ENCODE peak calls at places on chromosomes 16 and 17, in four cellular contexts. One of them, this sample, is unnamed.

GRCh38 chr17:61411114-61411943 is 11.7 kb downstream of the TBX2 start:
- DNase-seq in H1: no peak
- DNase-seq in H9: peak
- DNase-seq in IMR-90: peak
- DNase-seq in this sample: peak

GRCh38 chr17:15478845-15479244 is 11.4 kb upstream of the CDRT4 start:
- DNase-seq in H1: no peak
- DNase-seq in H9: no peak
- DNase-seq in IMR-90: no peak
- DNase-seq in this sample: no peak

GRCh38 chr17:57834146-57834741 is 15.6 kb downstream of the MRPS23 start:
- DNase-seq in IMR-90: no peak
- DNase-seq in H1: peak
- DNase-seq in H9: peak
- DNase-seq in this sample: no peak

GRCh38 chr17:61966201-61966600 is 38.4 kb upstream of the INTS2 start:
- DNase-seq in H9: no peak
- DNase-seq in H1: no peak
- DNase-seq in IMR-90: no peak
- DNase-seq in this sample: no peak

GRCh38 chr16:78689536-78689935 is 590.1 kb downstream of the WWOX start:
- DNase-seq in H9: no peak
- DNase-seq in H1: no peak
- DNase-seq in IMR-90: no peak
- DNase-seq in this sample: no peak

GRCh38 chr17:56779306-56779705 is 54.4 kb downstream of the C17orf67 start:
- DNase-seq in IMR-90: no peak
- DNase-seq in H9: no peak
- DNase-seq in H1: no peak
- DNase-seq in this sample: no peak

GRCh38 chr17:1783834-1784611 is 22.2 kb downstream of the SERPINF1 start:
- DNase-seq in IMR-90: peak
- DNase-seq in H9: no peak
- DNase-seq in H1: no peak
- DNase-seq in this sample: peak

GRCh38 chr16:72856797-72857196 is 191.1 kb downstream of the ZFHX3 start:
- DNase-seq in H1: no peak
- DNase-seq in IMR-90: no peak
- DNase-seq in H9: peak
- DNase-seq in this sample: no peak

GRCh38 chr17:43900858-43901754 is 6.2 kb downstream of the MPP2 start:
- DNase-seq in H1: no peak
- DNase-seq in H9: peak
- DNase-seq in IMR-90: no peak
- DNase-seq in this sample: no peak

GRCh38 chr16:28597692-28598261 is 927 bp upstream of the SULT1A2 start:
- DNase-seq in H1: peak
- DNase-seq in IMR-90: no peak
- DNase-seq in H9: peak
- DNase-seq in this sample: no peak

GRCh38 chr16:88854306-88855111 is 2.2 kb downstream of the GALNS start:
- DNase-seq in H1: no peak
- DNase-seq in H9: no peak
- DNase-seq in IMR-90: no peak
- DNase-seq in this sample: no peak

GRCh38 chr17:73043686-73044581 is 48.6 kb downstream of the SLC39A11 start:
- DNase-seq in H1: no peak
- DNase-seq in H9: no peak
- DNase-seq in IMR-90: peak
- DNase-seq in this sample: no peak

GRCh38 chr17:59914274-59914854 is 21.4 kb downstream of the RPS6KB1 start:
- DNase-seq in H1: no peak
- DNase-seq in IMR-90: peak
- DNase-seq in H9: no peak
- DNase-seq in this sample: peak

GRCh38 chr16:24497405-24497804 is 42.0 kb upstream of the RBBP6 start:
- DNase-seq in H1: no peak
- DNase-seq in IMR-90: peak
- DNase-seq in H9: peak
- DNase-seq in this sample: no peak

GRCh38 chr17:303161-303560 is 49.4 kb downstream of the RPH3AL start:
- DNase-seq in IMR-90: no peak
- DNase-seq in H1: no peak
- DNase-seq in H9: no peak
- DNase-seq in this sample: no peak

GRCh38 chr16:88638323-88639230 is at the start of gene IL17C:
- DNase-seq in H9: peak
- DNase-seq in IMR-90: no peak
- DNase-seq in H1: no peak
- DNase-seq in this sample: no peak

GRCh38 chr17:45201457-45201856 is 20.2 kb upstream of the FMNL1 start:
- DNase-seq in H9: no peak
- DNase-seq in IMR-90: no peak
- DNase-seq in H1: no peak
- DNase-seq in this sample: no peak

GRCh38 chr17:1746975-1747543 is 4.4 kb downstream of the SERPINF2 start:
- DNase-seq in H9: peak
- DNase-seq in IMR-90: no peak
- DNase-seq in H1: no peak
- DNase-seq in this sample: no peak

GRCh38 chr16:54409982-54410381 is 123.4 kb upstream of the IRX3 start:
- DNase-seq in H9: no peak
- DNase-seq in H1: no peak
- DNase-seq in IMR-90: no peak
- DNase-seq in this sample: no peak

GRCh38 chr16:78478267-78478821 is 378.9 kb downstream of the WWOX start:
- DNase-seq in H9: peak
- DNase-seq in H1: peak
- DNase-seq in IMR-90: no peak
- DNase-seq in this sample: peak

GRCh38 chr17:6608321-6608720 is 32.2 kb downstream of the KIAA0753 start:
- DNase-seq in H1: no peak
- DNase-seq in IMR-90: peak
- DNase-seq in H9: no peak
- DNase-seq in this sample: no peak

GRCh38 chr16:35908942-35909341 is 2449.5 kb downstream of the TP53TG3F start:
- DNase-seq in IMR-90: no peak
- DNase-seq in H9: no peak
- DNase-seq in H1: no peak
- DNase-seq in this sample: no peak

GRCh38 chr17:66235377-66235994 is 6.3 kb upstream of the APOH start:
- DNase-seq in H1: no peak
- DNase-seq in IMR-90: no peak
- DNase-seq in H9: no peak
- DNase-seq in this sample: no peak

DNA sequence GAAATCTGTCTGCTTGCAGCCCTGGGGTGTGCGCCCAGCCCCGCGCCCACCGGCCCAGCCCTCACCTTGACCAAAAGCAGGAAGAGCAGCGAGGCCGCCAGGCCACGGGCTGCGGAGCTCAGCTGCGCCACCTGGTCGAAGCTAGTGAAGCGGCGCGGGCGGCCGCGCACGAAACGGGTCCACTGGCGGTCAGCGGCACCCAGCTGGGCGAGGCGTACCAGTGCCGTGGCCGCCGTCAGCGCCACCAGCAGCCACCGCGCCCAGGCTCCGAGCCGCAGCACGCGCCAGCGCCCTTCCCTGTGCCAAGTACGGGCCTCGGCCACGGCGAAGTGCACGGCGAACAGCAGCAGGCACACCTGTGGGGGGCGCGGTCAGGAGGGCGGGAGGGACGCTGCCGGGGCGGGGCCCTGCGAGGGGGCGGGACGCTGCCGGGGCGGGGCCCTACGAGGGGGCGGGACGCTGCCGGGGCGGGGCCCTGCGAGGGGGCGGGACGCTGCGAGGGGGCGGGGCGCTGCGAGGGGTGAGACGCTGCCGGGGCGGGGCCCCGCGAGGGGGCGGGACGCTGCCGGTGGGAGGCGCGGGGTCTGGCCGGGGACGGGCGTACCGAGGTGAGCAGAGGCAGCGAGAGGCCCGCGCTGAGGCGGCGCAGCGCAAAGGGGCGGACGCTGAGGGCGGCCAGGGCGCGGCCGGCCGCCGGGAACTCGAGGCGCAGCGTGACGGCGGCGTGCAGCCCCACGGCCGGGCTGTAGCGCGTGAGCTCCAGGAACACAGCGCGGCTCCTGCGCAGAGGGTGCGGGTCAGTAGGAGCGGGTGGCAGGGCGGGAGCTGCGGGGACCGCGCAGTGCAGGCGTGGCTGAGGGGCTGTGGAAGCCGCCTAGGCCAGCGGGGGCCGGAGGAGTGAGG is 43.3 kb downstream of the TSC2 start:
- DNase-seq in H1: peak
- DNase-seq in IMR-90: no peak
- DNase-seq in H9: peak
- DNase-seq in this sample: peak
- H3K4ac ChIP-seq in H1: no peak
- H3K4ac ChIP-seq in IMR-90: no peak
- H3K4ac ChIP-seq in H9: no peak
- H3K4ac ChIP-seq in this sample: peak

DNA sequence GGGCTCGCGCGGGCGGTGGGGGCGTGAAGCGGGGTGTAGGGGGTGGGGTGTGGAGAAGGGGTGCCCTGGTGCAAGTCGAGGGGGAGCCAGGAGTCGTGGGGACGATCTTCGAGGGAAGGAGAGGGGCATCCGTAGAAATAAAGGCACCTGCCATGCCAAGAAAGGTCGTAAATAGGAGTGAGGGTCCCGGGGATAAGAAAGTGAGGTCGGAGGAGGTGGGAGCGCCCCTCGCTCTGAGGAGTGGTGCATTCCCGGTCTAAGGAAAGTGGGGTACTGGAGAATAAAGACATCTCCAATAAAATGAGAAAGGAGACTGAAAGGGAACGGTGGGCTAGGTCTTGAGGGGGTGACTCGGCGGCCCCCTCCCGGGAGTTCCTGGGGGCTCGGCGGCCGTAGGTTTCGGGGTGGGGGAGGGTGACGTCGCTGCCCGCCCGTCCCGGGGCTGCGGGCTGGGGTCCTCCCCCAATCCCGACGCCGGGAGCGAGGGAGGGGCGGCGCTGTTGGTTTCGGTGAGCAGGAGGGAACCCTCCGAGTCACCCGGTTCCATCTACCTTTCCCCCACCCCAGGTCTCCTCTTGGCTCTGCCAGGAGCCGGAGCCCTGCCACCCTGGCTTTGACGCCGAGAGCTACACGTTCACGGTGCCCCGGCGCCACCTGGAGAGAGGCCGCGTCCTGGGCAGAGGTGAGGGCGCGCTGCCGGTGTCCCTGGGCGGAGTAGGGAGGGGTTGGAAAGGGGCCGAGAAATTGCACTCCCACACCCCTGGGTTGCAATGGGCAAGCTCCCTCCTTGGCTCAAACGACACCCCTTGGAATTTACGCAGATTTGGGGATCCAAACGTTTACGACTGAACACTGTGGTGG is 868 bp downstream of the CDH1 start:
- DNase-seq in IMR-90: no peak
- DNase-seq in H1: no peak
- DNase-seq in H9: no peak
- DNase-seq in this sample: no peak
- H3K4ac ChIP-seq in IMR-90: no peak
- H3K4ac ChIP-seq in H1: peak
- H3K4ac ChIP-seq in H9: no peak
- H3K4ac ChIP-seq in this sample: no peak

GRCh38 chr17:80861892-80862291 is 129.7 kb upstream of the CHMP6 start:
- DNase-seq in H1: no peak
- DNase-seq in H9: peak
- DNase-seq in IMR-90: peak
- DNase-seq in this sample: peak
- H3K4ac ChIP-seq in H1: no peak
- H3K4ac ChIP-seq in H9: no peak
- H3K4ac ChIP-seq in IMR-90: peak
- H3K4ac ChIP-seq in this sample: no peak

DNA sequence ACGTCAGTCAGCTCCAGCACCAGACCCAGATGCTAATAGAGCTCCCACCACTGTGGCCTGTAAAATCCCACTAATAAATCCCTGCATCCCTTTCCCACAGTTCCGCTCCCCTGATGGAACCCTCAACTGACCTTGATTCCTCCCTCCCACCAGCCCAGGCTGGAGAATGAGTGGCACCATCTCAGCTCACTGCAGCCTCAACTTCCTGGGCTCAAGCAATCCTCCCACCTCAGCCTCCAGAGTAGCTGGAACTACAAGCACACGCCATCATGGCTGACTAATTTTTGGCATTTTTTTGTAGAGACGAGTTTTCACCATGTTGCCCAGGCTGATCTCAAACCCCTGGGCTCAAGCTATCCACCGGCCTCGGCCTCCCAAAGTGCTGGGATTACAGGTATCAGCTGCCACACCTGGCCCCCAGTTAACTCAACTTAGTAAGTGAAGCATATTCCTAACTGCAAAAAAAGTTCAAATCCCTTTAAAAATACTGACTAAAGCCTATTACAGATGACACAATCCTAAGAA is 15.6 kb downstream of the USP7 start:
- DNase-seq in H1: no peak
- DNase-seq in H9: no peak
- DNase-seq in IMR-90: no peak
- DNase-seq in this sample: no peak
- H3K4ac ChIP-seq in H1: no peak
- H3K4ac ChIP-seq in H9: no peak
- H3K4ac ChIP-seq in IMR-90: no peak
- H3K4ac ChIP-seq in this sample: no peak

GRCh38 chr16:10935491-10935890 is 6.8 kb downstream of the DEXI start:
- DNase-seq in IMR-90: no peak
- DNase-seq in H9: no peak
- DNase-seq in H1: no peak
- DNase-seq in this sample: no peak
- H3K4ac ChIP-seq in IMR-90: no peak
- H3K4ac ChIP-seq in H9: no peak
- H3K4ac ChIP-seq in H1: no peak
- H3K4ac ChIP-seq in this sample: no peak

GRCh38 chr16:1526608-1527555 is 6.6 kb upstream of the TMEM204 start:
- DNase-seq in H1: no peak
- DNase-seq in IMR-90: no peak
- DNase-seq in H9: no peak
- DNase-seq in this sample: no peak
- H3K4ac ChIP-seq in H1: no peak
- H3K4ac ChIP-seq in IMR-90: no peak
- H3K4ac ChIP-seq in H9: no peak
- H3K4ac ChIP-seq in this sample: no peak

GRCh38 chr17:75897076-75898019 is 597 bp upstream of the TRIM65 start:
- DNase-seq in IMR-90: no peak
- DNase-seq in H9: peak
- DNase-seq in H1: no peak
- DNase-seq in this sample: no peak
- H3K4ac ChIP-seq in IMR-90: peak
- H3K4ac ChIP-seq in H9: no peak
- H3K4ac ChIP-seq in H1: no peak
- H3K4ac ChIP-seq in this sample: peak

This sample was measured in mesenchymal stem cell.